ENCODE peak calls at places on chromosomes 13 and 19, in eight cellular contexts. One of them, this sample, is unnamed.

GRCh38 chr13:59178344-59178743 is 985.4 kb downstream of the DIAPH3 start:
- DNase-seq in activated B cell treated with CpG ODN at 0.5 μM for 24 hours: no peak
- DNase-seq in T-cell: no peak
- DNase-seq in tibial nerve: no peak
- DNase-seq in natural killer cell treated with Interleukin-12 subunit alpha and Interleukin-12 subunit beta and Interleukin-15 and Interleukin-18, amount 100 ng/mL, for 72 hours: no peak
- DNase-seq in BE2C: no peak
- DNase-seq in LHCN-M2: no peak
- DNase-seq in stimulated activated CD4-positive, alpha-beta T cell treated with anti-CD3 and anti-CD28 coated beads, Interleukin-4, amount 100 ng/mL, for 48 hours: no peak
- DNase-seq in this sample: no peak

GRCh38 chr19:43774103-43774939 is 6.5 kb downstream of the KCNN4 start:
- DNase-seq in natural killer cell treated with Interleukin-12 subunit alpha and Interleukin-12 subunit beta and Interleukin-15 and Interleukin-18, amount 100 ng/mL, for 72 hours: no peak
- DNase-seq in BE2C: peak
- DNase-seq in tibial nerve: peak
- DNase-seq in LHCN-M2: peak
- DNase-seq in T-cell: no peak
- DNase-seq in activated B cell treated with CpG ODN at 0.5 μM for 24 hours: no peak
- DNase-seq in stimulated activated CD4-positive, alpha-beta T cell treated with anti-CD3 and anti-CD28 coated beads, Interleukin-4, amount 100 ng/mL, for 48 hours: no peak
- DNase-seq in this sample: no peak

GRCh38 chr13:27559714-27560113 is 60.6 kb downstream of the LNX2 start:
- DNase-seq in LHCN-M2: no peak
- DNase-seq in T-cell: peak
- DNase-seq in BE2C: no peak
- DNase-seq in tibial nerve: no peak
- DNase-seq in activated B cell treated with CpG ODN at 0.5 μM for 24 hours: no peak
- DNase-seq in stimulated activated CD4-positive, alpha-beta T cell treated with anti-CD3 and anti-CD28 coated beads, Interleukin-4, amount 100 ng/mL, for 48 hours: no peak
- DNase-seq in natural killer cell treated with Interleukin-12 subunit alpha and Interleukin-12 subunit beta and Interleukin-15 and Interleukin-18, amount 100 ng/mL, for 72 hours: peak
- DNase-seq in this sample: no peak

GRCh38 chr19:55146078-55146647 is 2.8 kb downstream of the TNNT1 start:
- DNase-seq in T-cell: no peak
- DNase-seq in BE2C: no peak
- DNase-seq in activated B cell treated with CpG ODN at 0.5 μM for 24 hours: no peak
- DNase-seq in LHCN-M2: no peak
- DNase-seq in natural killer cell treated with Interleukin-12 subunit alpha and Interleukin-12 subunit beta and Interleukin-15 and Interleukin-18, amount 100 ng/mL, for 72 hours: no peak
- DNase-seq in stimulated activated CD4-positive, alpha-beta T cell treated with anti-CD3 and anti-CD28 coated beads, Interleukin-4, amount 100 ng/mL, for 48 hours: no peak
- DNase-seq in tibial nerve: no peak
- DNase-seq in this sample: no peak

GRCh38 chr19:38425810-38426466 is at the start of gene RASGRP4:
- DNase-seq in BE2C: no peak
- DNase-seq in stimulated activated CD4-positive, alpha-beta T cell treated with anti-CD3 and anti-CD28 coated beads, Interleukin-4, amount 100 ng/mL, for 48 hours: peak
- DNase-seq in T-cell: peak
- DNase-seq in tibial nerve: no peak
- DNase-seq in natural killer cell treated with Interleukin-12 subunit alpha and Interleukin-12 subunit beta and Interleukin-15 and Interleukin-18, amount 100 ng/mL, for 72 hours: no peak
- DNase-seq in activated B cell treated with CpG ODN at 0.5 μM for 24 hours: peak
- DNase-seq in LHCN-M2: no peak
- DNase-seq in this sample: no peak

GRCh38 chr19:56134655-56134922 is 6.5 kb upstream of the ZNF444 start:
- DNase-seq in LHCN-M2: no peak
- DNase-seq in BE2C: no peak
- DNase-seq in tibial nerve: no peak
- DNase-seq in T-cell: no peak
- DNase-seq in stimulated activated CD4-positive, alpha-beta T cell treated with anti-CD3 and anti-CD28 coated beads, Interleukin-4, amount 100 ng/mL, for 48 hours: no peak
- DNase-seq in activated B cell treated with CpG ODN at 0.5 μM for 24 hours: no peak
- DNase-seq in natural killer cell treated with Interleukin-12 subunit alpha and Interleukin-12 subunit beta and Interleukin-15 and Interleukin-18, amount 100 ng/mL, for 72 hours: no peak
- DNase-seq in this sample: no peak

GRCh38 chr13:75776550-75776949 is 140.4 kb downstream of the LMO7 start:
- DNase-seq in activated B cell treated with CpG ODN at 0.5 μM for 24 hours: no peak
- DNase-seq in BE2C: no peak
- DNase-seq in stimulated activated CD4-positive, alpha-beta T cell treated with anti-CD3 and anti-CD28 coated beads, Interleukin-4, amount 100 ng/mL, for 48 hours: no peak
- DNase-seq in natural killer cell treated with Interleukin-12 subunit alpha and Interleukin-12 subunit beta and Interleukin-15 and Interleukin-18, amount 100 ng/mL, for 72 hours: no peak
- DNase-seq in T-cell: no peak
- DNase-seq in LHCN-M2: no peak
- DNase-seq in tibial nerve: no peak
- DNase-seq in this sample: no peak

GRCh38 chr13:44048326-44048725 is 168.6 kb downstream of the LACC1 start:
- DNase-seq in T-cell: no peak
- DNase-seq in BE2C: no peak
- DNase-seq in natural killer cell treated with Interleukin-12 subunit alpha and Interleukin-12 subunit beta and Interleukin-15 and Interleukin-18, amount 100 ng/mL, for 72 hours: no peak
- DNase-seq in stimulated activated CD4-positive, alpha-beta T cell treated with anti-CD3 and anti-CD28 coated beads, Interleukin-4, amount 100 ng/mL, for 48 hours: no peak
- DNase-seq in tibial nerve: no peak
- DNase-seq in activated B cell treated with CpG ODN at 0.5 μM for 24 hours: no peak
- DNase-seq in LHCN-M2: peak
- DNase-seq in this sample: no peak

GRCh38 chr13:30339721-30340366 is 32.5 kb upstream of the KATNAL1 start:
- DNase-seq in BE2C: no peak
- DNase-seq in LHCN-M2: peak
- DNase-seq in stimulated activated CD4-positive, alpha-beta T cell treated with anti-CD3 and anti-CD28 coated beads, Interleukin-4, amount 100 ng/mL, for 48 hours: no peak
- DNase-seq in natural killer cell treated with Interleukin-12 subunit alpha and Interleukin-12 subunit beta and Interleukin-15 and Interleukin-18, amount 100 ng/mL, for 72 hours: no peak
- DNase-seq in tibial nerve: no peak
- DNase-seq in T-cell: no peak
- DNase-seq in activated B cell treated with CpG ODN at 0.5 μM for 24 hours: no peak
- DNase-seq in this sample: no peak

GRCh38 chr13:26604784-26605183 is 47.3 kb downstream of the WASF3 start:
- DNase-seq in T-cell: no peak
- DNase-seq in BE2C: no peak
- DNase-seq in activated B cell treated with CpG ODN at 0.5 μM for 24 hours: no peak
- DNase-seq in stimulated activated CD4-positive, alpha-beta T cell treated with anti-CD3 and anti-CD28 coated beads, Interleukin-4, amount 100 ng/mL, for 48 hours: no peak
- DNase-seq in natural killer cell treated with Interleukin-12 subunit alpha and Interleukin-12 subunit beta and Interleukin-15 and Interleukin-18, amount 100 ng/mL, for 72 hours: no peak
- DNase-seq in LHCN-M2: peak
- DNase-seq in tibial nerve: peak
- DNase-seq in this sample: no peak

GRCh38 chr19:8185343-8186068 is 23.7 kb upstream of the CERS4 start:
- DNase-seq in activated B cell treated with CpG ODN at 0.5 μM for 24 hours: no peak
- DNase-seq in stimulated activated CD4-positive, alpha-beta T cell treated with anti-CD3 and anti-CD28 coated beads, Interleukin-4, amount 100 ng/mL, for 48 hours: no peak
- DNase-seq in LHCN-M2: no peak
- DNase-seq in BE2C: no peak
- DNase-seq in natural killer cell treated with Interleukin-12 subunit alpha and Interleukin-12 subunit beta and Interleukin-15 and Interleukin-18, amount 100 ng/mL, for 72 hours: no peak
- DNase-seq in tibial nerve: no peak
- DNase-seq in T-cell: no peak
- DNase-seq in this sample: no peak

GRCh38 chr19:8240274-8241229 is 31.4 kb downstream of the CERS4 start:
- DNase-seq in BE2C: peak
- DNase-seq in T-cell: peak
- DNase-seq in natural killer cell treated with Interleukin-12 subunit alpha and Interleukin-12 subunit beta and Interleukin-15 and Interleukin-18, amount 100 ng/mL, for 72 hours: peak
- DNase-seq in activated B cell treated with CpG ODN at 0.5 μM for 24 hours: peak
- DNase-seq in LHCN-M2: peak
- DNase-seq in stimulated activated CD4-positive, alpha-beta T cell treated with anti-CD3 and anti-CD28 coated beads, Interleukin-4, amount 100 ng/mL, for 48 hours: peak
- DNase-seq in tibial nerve: peak
- DNase-seq in this sample: peak

GRCh38 chr19:6086081-6086858 is 24.0 kb downstream of the RFX2 start:
- DNase-seq in natural killer cell treated with Interleukin-12 subunit alpha and Interleukin-12 subunit beta and Interleukin-15 and Interleukin-18, amount 100 ng/mL, for 72 hours: no peak
- DNase-seq in activated B cell treated with CpG ODN at 0.5 μM for 24 hours: no peak
- DNase-seq in tibial nerve: no peak
- DNase-seq in LHCN-M2: no peak
- DNase-seq in stimulated activated CD4-positive, alpha-beta T cell treated with anti-CD3 and anti-CD28 coated beads, Interleukin-4, amount 100 ng/mL, for 48 hours: no peak
- DNase-seq in T-cell: no peak
- DNase-seq in BE2C: no peak
- DNase-seq in this sample: no peak

GRCh38 chr13:48950507-48950886 is 25.2 kb upstream of the FNDC3A start:
- DNase-seq in activated B cell treated with CpG ODN at 0.5 μM for 24 hours: no peak
- DNase-seq in tibial nerve: no peak
- DNase-seq in LHCN-M2: no peak
- DNase-seq in stimulated activated CD4-positive, alpha-beta T cell treated with anti-CD3 and anti-CD28 coated beads, Interleukin-4, amount 100 ng/mL, for 48 hours: no peak
- DNase-seq in T-cell: no peak
- DNase-seq in BE2C: no peak
- DNase-seq in natural killer cell treated with Interleukin-12 subunit alpha and Interleukin-12 subunit beta and Interleukin-15 and Interleukin-18, amount 100 ng/mL, for 72 hours: no peak
- DNase-seq in this sample: peak

GRCh38 chr13:43878897-43879322 is 630 bp downstream of the CCDC122 start:
- DNase-seq in natural killer cell treated with Interleukin-12 subunit alpha and Interleukin-12 subunit beta and Interleukin-15 and Interleukin-18, amount 100 ng/mL, for 72 hours: peak
- DNase-seq in LHCN-M2: peak
- DNase-seq in BE2C: no peak
- DNase-seq in tibial nerve: peak
- DNase-seq in activated B cell treated with CpG ODN at 0.5 μM for 24 hours: no peak
- DNase-seq in T-cell: peak
- DNase-seq in stimulated activated CD4-positive, alpha-beta T cell treated with anti-CD3 and anti-CD28 coated beads, Interleukin-4, amount 100 ng/mL, for 48 hours: peak
- DNase-seq in this sample: peak

GRCh38 chr19:32976223-32976805 is 4.3 kb downstream of the FAAP24 start:
- DNase-seq in stimulated activated CD4-positive, alpha-beta T cell treated with anti-CD3 and anti-CD28 coated beads, Interleukin-4, amount 100 ng/mL, for 48 hours: peak
- DNase-seq in T-cell: peak
- DNase-seq in activated B cell treated with CpG ODN at 0.5 μM for 24 hours: peak
- DNase-seq in BE2C: peak
- DNase-seq in tibial nerve: peak
- DNase-seq in LHCN-M2: peak
- DNase-seq in natural killer cell treated with Interleukin-12 subunit alpha and Interleukin-12 subunit beta and Interleukin-15 and Interleukin-18, amount 100 ng/mL, for 72 hours: no peak
- DNase-seq in this sample: no peak

GRCh38 chr13:27679896-27680295 is 58.2 kb downstream of the POLR1D start:
- DNase-seq in BE2C: no peak
- DNase-seq in stimulated activated CD4-positive, alpha-beta T cell treated with anti-CD3 and anti-CD28 coated beads, Interleukin-4, amount 100 ng/mL, for 48 hours: no peak
- DNase-seq in T-cell: no peak
- DNase-seq in tibial nerve: no peak
- DNase-seq in activated B cell treated with CpG ODN at 0.5 μM for 24 hours: no peak
- DNase-seq in LHCN-M2: no peak
- DNase-seq in natural killer cell treated with Interleukin-12 subunit alpha and Interleukin-12 subunit beta and Interleukin-15 and Interleukin-18, amount 100 ng/mL, for 72 hours: no peak
- DNase-seq in this sample: no peak

GRCh38 chr13:66859078-66859477 is 371.1 kb downstream of the PCDH9 start:
- DNase-seq in activated B cell treated with CpG ODN at 0.5 μM for 24 hours: no peak
- DNase-seq in stimulated activated CD4-positive, alpha-beta T cell treated with anti-CD3 and anti-CD28 coated beads, Interleukin-4, amount 100 ng/mL, for 48 hours: no peak
- DNase-seq in T-cell: no peak
- DNase-seq in natural killer cell treated with Interleukin-12 subunit alpha and Interleukin-12 subunit beta and Interleukin-15 and Interleukin-18, amount 100 ng/mL, for 72 hours: no peak
- DNase-seq in tibial nerve: no peak
- DNase-seq in BE2C: no peak
- DNase-seq in LHCN-M2: no peak
- DNase-seq in this sample: no peak

GRCh38 chr13:97266328-97266727 is 44.2 kb downstream of the MBNL2 start:
- DNase-seq in LHCN-M2: no peak
- DNase-seq in stimulated activated CD4-positive, alpha-beta T cell treated with anti-CD3 and anti-CD28 coated beads, Interleukin-4, amount 100 ng/mL, for 48 hours: no peak
- DNase-seq in tibial nerve: no peak
- DNase-seq in T-cell: no peak
- DNase-seq in natural killer cell treated with Interleukin-12 subunit alpha and Interleukin-12 subunit beta and Interleukin-15 and Interleukin-18, amount 100 ng/mL, for 72 hours: no peak
- DNase-seq in BE2C: no peak
- DNase-seq in activated B cell treated with CpG ODN at 0.5 μM for 24 hours: no peak
- DNase-seq in this sample: no peak

GRCh38 chr19:55642153-55643002 is 1.1 kb upstream of the ZNF581 start:
- DNase-seq in BE2C: peak
- DNase-seq in stimulated activated CD4-positive, alpha-beta T cell treated with anti-CD3 and anti-CD28 coated beads, Interleukin-4, amount 100 ng/mL, for 48 hours: no peak
- DNase-seq in activated B cell treated with CpG ODN at 0.5 μM for 24 hours: peak
- DNase-seq in T-cell: no peak
- DNase-seq in LHCN-M2: no peak
- DNase-seq in tibial nerve: no peak
- DNase-seq in natural killer cell treated with Interleukin-12 subunit alpha and Interleukin-12 subunit beta and Interleukin-15 and Interleukin-18, amount 100 ng/mL, for 72 hours: no peak
- DNase-seq in this sample: no peak

GRCh38 chr13:114281351-114282142 is at the start of gene UPF3A:
- DNase-seq in stimulated activated CD4-positive, alpha-beta T cell treated with anti-CD3 and anti-CD28 coated beads, Interleukin-4, amount 100 ng/mL, for 48 hours: peak
- DNase-seq in activated B cell treated with CpG ODN at 0.5 μM for 24 hours: peak
- DNase-seq in T-cell: peak
- DNase-seq in tibial nerve: peak
- DNase-seq in LHCN-M2: peak
- DNase-seq in BE2C: peak
- DNase-seq in natural killer cell treated with Interleukin-12 subunit alpha and Interleukin-12 subunit beta and Interleukin-15 and Interleukin-18, amount 100 ng/mL, for 72 hours: peak
- DNase-seq in this sample: peak

This sample was measured in BJ.